ENCODE peak calls at places on chromosome 16, in eight cellular contexts. One of them, this sample, is unnamed.

GRCh38 chr16:30786115-30786935 is 680 bp downstream of the ZNF629 start:
- DNase-seq in BE2C: peak
- DNase-seq in CD8-positive, alpha-beta memory T cell: no peak
- DNase-seq in gastrocnemius medialis: no peak
- DNase-seq in spleen: no peak
- DNase-seq in T-helper 17 cell: no peak
- DNase-seq in AG08396: peak
- DNase-seq in activated T-helper 1 cell treated with Interleukin-2 at 50 U/mL for 16 hours: no peak
- DNase-seq in this sample: no peak

GRCh38 chr16:67936124-67936875 is at the start of gene PSMB10:
- DNase-seq in BE2C: peak
- DNase-seq in CD8-positive, alpha-beta memory T cell: peak
- DNase-seq in gastrocnemius medialis: no peak
- DNase-seq in spleen: peak
- DNase-seq in T-helper 17 cell: peak
- DNase-seq in AG08396: peak
- DNase-seq in activated T-helper 1 cell treated with Interleukin-2 at 50 U/mL for 16 hours: peak
- DNase-seq in this sample: no peak

GRCh38 chr16:80614908-80615696 is 74.3 kb downstream of the DYNLRB2 start:
- DNase-seq in BE2C: no peak
- DNase-seq in CD8-positive, alpha-beta memory T cell: no peak
- DNase-seq in gastrocnemius medialis: no peak
- DNase-seq in spleen: no peak
- DNase-seq in T-helper 17 cell: no peak
- DNase-seq in AG08396: peak
- DNase-seq in activated T-helper 1 cell treated with Interleukin-2 at 50 U/mL for 16 hours: no peak
- DNase-seq in this sample: no peak

GRCh38 chr16:10242076-10242475 is 59.8 kb upstream of the GRIN2A start:
- DNase-seq in BE2C: no peak
- DNase-seq in CD8-positive, alpha-beta memory T cell: no peak
- DNase-seq in gastrocnemius medialis: no peak
- DNase-seq in spleen: no peak
- DNase-seq in T-helper 17 cell: no peak
- DNase-seq in AG08396: no peak
- DNase-seq in activated T-helper 1 cell treated with Interleukin-2 at 50 U/mL for 16 hours: no peak
- DNase-seq in this sample: no peak

GRCh38 chr16:77043076-77043475 is 147.9 kb upstream of the MON1B start:
- DNase-seq in BE2C: peak
- DNase-seq in CD8-positive, alpha-beta memory T cell: no peak
- DNase-seq in gastrocnemius medialis: no peak
- DNase-seq in spleen: no peak
- DNase-seq in T-helper 17 cell: no peak
- DNase-seq in AG08396: no peak
- DNase-seq in activated T-helper 1 cell treated with Interleukin-2 at 50 U/mL for 16 hours: no peak
- DNase-seq in this sample: no peak

GRCh38 chr16:3145151-3145550 is 10.3 kb downstream of the ZNF213 start:
- DNase-seq in BE2C: no peak
- DNase-seq in CD8-positive, alpha-beta memory T cell: no peak
- DNase-seq in gastrocnemius medialis: no peak
- DNase-seq in spleen: peak
- DNase-seq in T-helper 17 cell: no peak
- DNase-seq in AG08396: no peak
- DNase-seq in activated T-helper 1 cell treated with Interleukin-2 at 50 U/mL for 16 hours: no peak
- DNase-seq in this sample: no peak

GRCh38 chr16:71899171-71899570 is 3.8 kb downstream of the IST1 start:
- DNase-seq in BE2C: no peak
- DNase-seq in CD8-positive, alpha-beta memory T cell: no peak
- DNase-seq in gastrocnemius medialis: no peak
- DNase-seq in spleen: no peak
- DNase-seq in T-helper 17 cell: no peak
- DNase-seq in AG08396: no peak
- DNase-seq in activated T-helper 1 cell treated with Interleukin-2 at 50 U/mL for 16 hours: no peak
- DNase-seq in this sample: no peak

GRCh38 chr16:74448990-74449389 is 27.7 kb upstream of the CLEC18B start:
- DNase-seq in BE2C: no peak
- DNase-seq in CD8-positive, alpha-beta memory T cell: no peak
- DNase-seq in gastrocnemius medialis: peak
- DNase-seq in spleen: no peak
- DNase-seq in T-helper 17 cell: no peak
- DNase-seq in AG08396: peak
- DNase-seq in activated T-helper 1 cell treated with Interleukin-2 at 50 U/mL for 16 hours: no peak
- DNase-seq in this sample: no peak

GRCh38 chr16:86634290-86634689 is 55.9 kb downstream of the FOXL1 start:
- DNase-seq in BE2C: no peak
- DNase-seq in CD8-positive, alpha-beta memory T cell: no peak
- DNase-seq in gastrocnemius medialis: no peak
- DNase-seq in spleen: no peak
- DNase-seq in T-helper 17 cell: no peak
- DNase-seq in AG08396: peak
- DNase-seq in activated T-helper 1 cell treated with Interleukin-2 at 50 U/mL for 16 hours: no peak
- DNase-seq in this sample: no peak

GRCh38 chr16:66406534-66407368 is 20.3 kb upstream of the BEAN1 start:
- DNase-seq in BE2C: peak
- DNase-seq in CD8-positive, alpha-beta memory T cell: peak
- DNase-seq in gastrocnemius medialis: peak
- DNase-seq in spleen: peak
- DNase-seq in T-helper 17 cell: peak
- DNase-seq in AG08396: peak
- DNase-seq in activated T-helper 1 cell treated with Interleukin-2 at 50 U/mL for 16 hours: peak
- DNase-seq in this sample: no peak

GRCh38 chr16:48173877-48174276 is 18.1 kb upstream of the ABCC12 start:
- DNase-seq in BE2C: no peak
- DNase-seq in CD8-positive, alpha-beta memory T cell: no peak
- DNase-seq in gastrocnemius medialis: no peak
- DNase-seq in spleen: no peak
- DNase-seq in T-helper 17 cell: no peak
- DNase-seq in AG08396: no peak
- DNase-seq in activated T-helper 1 cell treated with Interleukin-2 at 50 U/mL for 16 hours: no peak
- DNase-seq in this sample: no peak

GRCh38 chr16:84654238-84654637 is 5.9 kb downstream of the KLHL36 start:
- DNase-seq in BE2C: no peak
- DNase-seq in CD8-positive, alpha-beta memory T cell: no peak
- DNase-seq in gastrocnemius medialis: no peak
- DNase-seq in spleen: no peak
- DNase-seq in T-helper 17 cell: no peak
- DNase-seq in AG08396: no peak
- DNase-seq in activated T-helper 1 cell treated with Interleukin-2 at 50 U/mL for 16 hours: no peak
- DNase-seq in this sample: no peak

GRCh38 chr16:3514621-3515020 is 13.8 kb downstream of the CLUAP1 start:
- DNase-seq in BE2C: no peak
- DNase-seq in CD8-positive, alpha-beta memory T cell: no peak
- DNase-seq in gastrocnemius medialis: no peak
- DNase-seq in spleen: no peak
- DNase-seq in T-helper 17 cell: no peak
- DNase-seq in AG08396: peak
- DNase-seq in activated T-helper 1 cell treated with Interleukin-2 at 50 U/mL for 16 hours: no peak
- DNase-seq in this sample: no peak

GRCh38 chr16:88747588-88748301 is 37.3 kb downstream of the PIEZO1 start:
- DNase-seq in BE2C: no peak
- DNase-seq in CD8-positive, alpha-beta memory T cell: no peak
- DNase-seq in gastrocnemius medialis: no peak
- DNase-seq in spleen: no peak
- DNase-seq in T-helper 17 cell: no peak
- DNase-seq in AG08396: no peak
- DNase-seq in activated T-helper 1 cell treated with Interleukin-2 at 50 U/mL for 16 hours: no peak
- DNase-seq in this sample: peak

GRCh38 chr16:53111078-53111776 is 56.4 kb downstream of the CHD9 start:
- DNase-seq in BE2C: no peak
- DNase-seq in CD8-positive, alpha-beta memory T cell: no peak
- DNase-seq in gastrocnemius medialis: no peak
- DNase-seq in spleen: no peak
- DNase-seq in T-helper 17 cell: no peak
- DNase-seq in AG08396: no peak
- DNase-seq in activated T-helper 1 cell treated with Interleukin-2 at 50 U/mL for 16 hours: no peak
- DNase-seq in this sample: no peak

GRCh38 chr16:68711421-68712139 is 25.5 kb upstream of the CDH1 start:
- DNase-seq in BE2C: no peak
- DNase-seq in CD8-positive, alpha-beta memory T cell: no peak
- DNase-seq in gastrocnemius medialis: no peak
- DNase-seq in spleen: no peak
- DNase-seq in T-helper 17 cell: no peak
- DNase-seq in AG08396: no peak
- DNase-seq in activated T-helper 1 cell treated with Interleukin-2 at 50 U/mL for 16 hours: no peak
- DNase-seq in this sample: no peak

GRCh38 chr16:70589998-70590471 is 56.3 kb upstream of the IL34 start:
- DNase-seq in BE2C: no peak
- DNase-seq in CD8-positive, alpha-beta memory T cell: no peak
- DNase-seq in gastrocnemius medialis: no peak
- DNase-seq in spleen: no peak
- DNase-seq in T-helper 17 cell: no peak
- DNase-seq in AG08396: no peak
- DNase-seq in activated T-helper 1 cell treated with Interleukin-2 at 50 U/mL for 16 hours: no peak
- DNase-seq in this sample: no peak

GRCh38 chr16:3650631-3651265 is 3.7 kb upstream of the DNASE1 start:
- DNase-seq in BE2C: no peak
- DNase-seq in CD8-positive, alpha-beta memory T cell: no peak
- DNase-seq in gastrocnemius medialis: no peak
- DNase-seq in spleen: peak
- DNase-seq in T-helper 17 cell: no peak
- DNase-seq in AG08396: no peak
- DNase-seq in activated T-helper 1 cell treated with Interleukin-2 at 50 U/mL for 16 hours: no peak
- DNase-seq in this sample: no peak

GRCh38 chr16:13269905-13270528 is 368.6 kb downstream of the SHISA9 start:
- DNase-seq in BE2C: no peak
- DNase-seq in CD8-positive, alpha-beta memory T cell: no peak
- DNase-seq in gastrocnemius medialis: no peak
- DNase-seq in spleen: no peak
- DNase-seq in T-helper 17 cell: no peak
- DNase-seq in AG08396: no peak
- DNase-seq in activated T-helper 1 cell treated with Interleukin-2 at 50 U/mL for 16 hours: no peak
- DNase-seq in this sample: no peak

GRCh38 chr16:53091508-53092211 is 36.9 kb downstream of the CHD9 start:
- DNase-seq in BE2C: peak
- DNase-seq in CD8-positive, alpha-beta memory T cell: no peak
- DNase-seq in gastrocnemius medialis: peak
- DNase-seq in spleen: no peak
- DNase-seq in T-helper 17 cell: no peak
- DNase-seq in AG08396: peak
- DNase-seq in activated T-helper 1 cell treated with Interleukin-2 at 50 U/mL for 16 hours: no peak
- DNase-seq in this sample: peak

GRCh38 chr16:15610369-15610871 is 32.5 kb downstream of the MARF1 start:
- DNase-seq in BE2C: no peak
- DNase-seq in CD8-positive, alpha-beta memory T cell: no peak
- DNase-seq in gastrocnemius medialis: no peak
- DNase-seq in spleen: no peak
- DNase-seq in T-helper 17 cell: no peak
- DNase-seq in AG08396: no peak
- DNase-seq in activated T-helper 1 cell treated with Interleukin-2 at 50 U/mL for 16 hours: no peak
- DNase-seq in this sample: no peak

GRCh38 chr16:3012246-3012645 is 477 bp upstream of the CLDN9 start:
- DNase-seq in BE2C: no peak
- DNase-seq in CD8-positive, alpha-beta memory T cell: no peak
- DNase-seq in gastrocnemius medialis: no peak
- DNase-seq in spleen: no peak
- DNase-seq in T-helper 17 cell: no peak
- DNase-seq in AG08396: no peak
- DNase-seq in activated T-helper 1 cell treated with Interleukin-2 at 50 U/mL for 16 hours: no peak
- DNase-seq in this sample: peak

GRCh38 chr16:49757744-49758069 is 98.2 kb downstream of the ZNF423 start:
- DNase-seq in BE2C: no peak
- DNase-seq in CD8-positive, alpha-beta memory T cell: no peak
- DNase-seq in gastrocnemius medialis: no peak
- DNase-seq in spleen: no peak
- DNase-seq in T-helper 17 cell: no peak
- DNase-seq in AG08396: no peak
- DNase-seq in activated T-helper 1 cell treated with Interleukin-2 at 50 U/mL for 16 hours: no peak
- DNase-seq in this sample: no peak

GRCh38 chr16:88755745-88756443 is 29.1 kb downstream of the PIEZO1 start:
- DNase-seq in BE2C: no peak
- DNase-seq in CD8-positive, alpha-beta memory T cell: no peak
- DNase-seq in gastrocnemius medialis: no peak
- DNase-seq in spleen: no peak
- DNase-seq in T-helper 17 cell: no peak
- DNase-seq in AG08396: no peak
- DNase-seq in activated T-helper 1 cell treated with Interleukin-2 at 50 U/mL for 16 hours: no peak
- DNase-seq in this sample: no peak

GRCh38 chr16:685967-686366 is 1.8 kb upstream of the JMJD8 start:
- DNase-seq in BE2C: peak
- DNase-seq in CD8-positive, alpha-beta memory T cell: no peak
- DNase-seq in gastrocnemius medialis: no peak
- DNase-seq in spleen: peak
- DNase-seq in T-helper 17 cell: no peak
- DNase-seq in AG08396: peak
- DNase-seq in activated T-helper 1 cell treated with Interleukin-2 at 50 U/mL for 16 hours: no peak
- DNase-seq in this sample: no peak

GRCh38 chr16:88779406-88780099 is 5.5 kb downstream of the PIEZO1 start:
- DNase-seq in BE2C: no peak
- DNase-seq in CD8-positive, alpha-beta memory T cell: no peak
- DNase-seq in gastrocnemius medialis: no peak
- DNase-seq in spleen: no peak
- DNase-seq in T-helper 17 cell: no peak
- DNase-seq in AG08396: no peak
- DNase-seq in activated T-helper 1 cell treated with Interleukin-2 at 50 U/mL for 16 hours: no peak
- DNase-seq in this sample: no peak

GRCh38 chr16:83887088-83887487 is 11.8 kb upstream of the MLYCD start:
- DNase-seq in BE2C: peak
- DNase-seq in CD8-positive, alpha-beta memory T cell: no peak
- DNase-seq in gastrocnemius medialis: no peak
- DNase-seq in spleen: no peak
- DNase-seq in T-helper 17 cell: no peak
- DNase-seq in AG08396: no peak
- DNase-seq in activated T-helper 1 cell treated with Interleukin-2 at 50 U/mL for 16 hours: no peak
- DNase-seq in this sample: no peak

GRCh38 chr16:3988824-3989223 is 108.3 kb upstream of the CREBBP start:
- DNase-seq in BE2C: no peak
- DNase-seq in CD8-positive, alpha-beta memory T cell: no peak
- DNase-seq in gastrocnemius medialis: no peak
- DNase-seq in spleen: no peak
- DNase-seq in T-helper 17 cell: no peak
- DNase-seq in AG08396: no peak
- DNase-seq in activated T-helper 1 cell treated with Interleukin-2 at 50 U/mL for 16 hours: no peak
- DNase-seq in this sample: peak

GRCh38 chr16:16833165-16833564 is 454.2 kb downstream of the NPIPA7 start:
- DNase-seq in BE2C: no peak
- DNase-seq in CD8-positive, alpha-beta memory T cell: no peak
- DNase-seq in gastrocnemius medialis: no peak
- DNase-seq in spleen: no peak
- DNase-seq in T-helper 17 cell: no peak
- DNase-seq in AG08396: no peak
- DNase-seq in activated T-helper 1 cell treated with Interleukin-2 at 50 U/mL for 16 hours: no peak
- DNase-seq in this sample: no peak

GRCh38 chr16:27426423-27427408 is 24.7 kb downstream of the IL21R start:
- DNase-seq in BE2C: no peak
- DNase-seq in CD8-positive, alpha-beta memory T cell: peak
- DNase-seq in gastrocnemius medialis: no peak
- DNase-seq in spleen: peak
- DNase-seq in T-helper 17 cell: peak
- DNase-seq in AG08396: peak
- DNase-seq in activated T-helper 1 cell treated with Interleukin-2 at 50 U/mL for 16 hours: peak
- DNase-seq in this sample: peak

GRCh38 chr16:16120044-16120381 is 103.3 kb downstream of the ABCC6 start:
- DNase-seq in BE2C: no peak
- DNase-seq in CD8-positive, alpha-beta memory T cell: no peak
- DNase-seq in gastrocnemius medialis: no peak
- DNase-seq in spleen: no peak
- DNase-seq in T-helper 17 cell: no peak
- DNase-seq in AG08396: no peak
- DNase-seq in activated T-helper 1 cell treated with Interleukin-2 at 50 U/mL for 16 hours: no peak
- DNase-seq in this sample: no peak

GRCh38 chr16:17334096-17334495 is 136.7 kb downstream of the XYLT1 start:
- DNase-seq in BE2C: no peak
- DNase-seq in CD8-positive, alpha-beta memory T cell: no peak
- DNase-seq in gastrocnemius medialis: no peak
- DNase-seq in spleen: no peak
- DNase-seq in T-helper 17 cell: no peak
- DNase-seq in AG08396: peak
- DNase-seq in activated T-helper 1 cell treated with Interleukin-2 at 50 U/mL for 16 hours: no peak
- DNase-seq in this sample: no peak

GRCh38 chr16:30659507-30660423 is 1.5 kb downstream of the FBRS start:
- DNase-seq in BE2C: peak
- DNase-seq in CD8-positive, alpha-beta memory T cell: peak
- DNase-seq in gastrocnemius medialis: no peak
- DNase-seq in spleen: peak
- DNase-seq in T-helper 17 cell: peak
- DNase-seq in AG08396: no peak
- DNase-seq in activated T-helper 1 cell treated with Interleukin-2 at 50 U/mL for 16 hours: peak
- DNase-seq in this sample: no peak

GRCh38 chr16:87832759-87833502 is 36.4 kb downstream of the SLC7A5 start:
- DNase-seq in BE2C: no peak
- DNase-seq in CD8-positive, alpha-beta memory T cell: no peak
- DNase-seq in gastrocnemius medialis: no peak
- DNase-seq in spleen: peak
- DNase-seq in T-helper 17 cell: no peak
- DNase-seq in AG08396: no peak
- DNase-seq in activated T-helper 1 cell treated with Interleukin-2 at 50 U/mL for 16 hours: no peak
- DNase-seq in this sample: no peak

This sample was measured in NCI-H1436 treated with DMSO at 0.1 percent for 48 hours.